ENCODE peak calls at places on chromosome 18, in four cellular contexts. Y, A, O and Z are unnamed samples.

GRCh38 chr18:10070581-10071000 is 156.8 kb downstream of the VAPA start:
- DNase-seq in Y (no peak), O (no peak), A (no peak), Z (no peak)

GRCh38 chr18:59990121-59990818 is 90.5 kb downstream of the PMAIP1 start:
- DNase-seq in A (no peak), O (no peak), Y (no peak), Z (no peak)

GRCh38 chr18:60067426-60068210 is 167.8 kb downstream of the PMAIP1 start:
- DNase-seq in Y (no peak), A (no peak), O (no peak), Z (no peak)

GRCh38 chr18:35950628-35950982 is 21.9 kb upstream of the RMP24 start:
- DNase-seq in Y (no peak), A (no peak), O (no peak), Z (no peak)

GRCh38 chr18:69839989-69840388 is 107.7 kb downstream of the CD226 start:
- DNase-seq in O (peak; percentile 2), Y (no peak), A (no peak), Z (no peak)

GRCh38 chr18:59877366-59877765 is 22.4 kb upstream of the PMAIP1 start:
- DNase-seq in Y (peak; percentile 63), O (no peak), A (no peak), Z (no peak)

GRCh38 chr18:8303151-8303770 is 306.0 kb upstream of the RAB12 start:
- DNase-seq in A (no peak), O (no peak), Y (no peak), Z (no peak)

GRCh38 chr18:68991281-68991680 is 193.4 kb downstream of the CCDC102B start:
- DNase-seq in A (no peak), Y (no peak), O (no peak), Z (no peak)

GRCh38 chr18:58362027-58362575 is 266.8 kb downstream of the ALPK2 start:
- DNase-seq in A (no peak), Y (no peak), O (no peak), Z (no peak)

GRCh38 chr18:23240609-23240930 is 105.3 kb downstream of the CABLES1 start:
- DNase-seq in A (no peak), Y (no peak), O (no peak), Z (no peak)

GRCh38 chr18:32929213-32929612 is 156.4 kb upstream of the KLHL14 start:
- DNase-seq in Y (no peak), O (no peak), A (no peak), Z (no peak)

GRCh38 chr18:7568426-7568825 is 1.3 kb downstream of the PTPRM start:
- DNase-seq in A (no peak), O (no peak), Y (no peak), Z (no peak)

GRCh38 chr18:3593381-3593903 is 143.5 kb downstream of the TGIF1 start:
- DNase-seq in Y (no peak), A (no peak), O (peak; percentile 77), Z (no peak)

GRCh38 chr18:52715421-52715820 is 375.4 kb downstream of the DCC start:
- DNase-seq in A (no peak), O (no peak), Y (no peak), Z (no peak)

GRCh38 chr18:39053569-39053968 is 1488.0 kb upstream of the CELF4 start:
- DNase-seq in O (no peak), Y (no peak), A (no peak), Z (no peak)

GRCh38 chr18:33495278-33495677 is 54.8 kb upstream of the CCDC178 start:
- DNase-seq in A (peak; percentile 2), Y (no peak), O (peak; percentile 34), Z (no peak)

GRCh38 chr18:14074187-14074586 is 58.0 kb downstream of the ZNF519 start:
- DNase-seq in A (no peak), O (peak; percentile 35), Y (no peak), Z (no peak)

GRCh38 chr18:32930695-32931301 is 158.0 kb upstream of the KLHL14 start:
- DNase-seq in Y (no peak), A (no peak), O (peak; percentile 10), Z (peak; percentile 12)

GRCh38 chr18:21364471-21364870 is 122.4 kb downstream of the GREB1L start:
- DNase-seq in O (no peak), A (no peak), Y (no peak), Z (no peak)

GRCh38 chr18:11909597-11910026 is 1.5 kb upstream of the MPPE1 start:
- DNase-seq in Y (no peak), O (no peak), A (no peak), Z (no peak)

GRCh38 chr18:79526468-79527460 is 131.0 kb downstream of the NFATC1 start:
- DNase-seq in Y (peak; percentile 56), O (peak; percentile 10), A (no peak), Z (no peak)

GRCh38 chr18:13191779-13192178 is 26.8 kb upstream of the LDLRAD4 start:
- DNase-seq in Y (no peak), O (no peak), A (no peak), Z (no peak)

GRCh38 chr18:44816449-44816848 is 135.8 kb downstream of the SETBP1 start:
- DNase-seq in A (no peak), O (no peak), Y (no peak), Z (no peak)

GRCh38 chr18:9273221-9273620 is 61.4 kb upstream of the TWSG1 start:
- DNase-seq in A (no peak), Y (no peak), O (no peak), Z (no peak)

GRCh38 chr18:25349131-25349925 is 2.6 kb downstream of the ZNF521 start:
- DNase-seq in A (no peak), Y (no peak), O (no peak), Z (peak; percentile 11)

DNA sequence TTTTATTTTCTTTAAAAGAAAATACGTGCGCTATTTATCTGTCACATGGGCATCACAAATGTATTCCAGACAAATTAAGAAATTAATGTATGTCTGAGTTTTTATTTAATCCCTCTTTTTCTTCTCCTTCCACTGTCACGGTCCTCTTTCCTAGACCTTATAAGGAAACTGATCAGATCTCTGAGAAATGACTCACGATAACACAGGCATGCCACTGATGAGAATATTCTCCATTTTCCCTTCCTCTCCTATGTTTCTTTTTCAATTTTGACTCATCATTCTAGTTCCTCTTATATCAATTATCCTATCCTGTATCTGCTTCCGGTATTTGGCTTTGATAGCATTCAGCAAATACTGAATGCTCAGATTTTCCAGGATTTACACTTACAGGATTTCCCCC is 121.8 kb downstream of the DSC3 start:
- DNase-seq in Y (no peak), A (no peak), O (no peak), Z (no peak)
- TF ChIP-seq SPI1 in Y (no peak), A (no peak), O (no peak), Z (no peak)

DNA sequence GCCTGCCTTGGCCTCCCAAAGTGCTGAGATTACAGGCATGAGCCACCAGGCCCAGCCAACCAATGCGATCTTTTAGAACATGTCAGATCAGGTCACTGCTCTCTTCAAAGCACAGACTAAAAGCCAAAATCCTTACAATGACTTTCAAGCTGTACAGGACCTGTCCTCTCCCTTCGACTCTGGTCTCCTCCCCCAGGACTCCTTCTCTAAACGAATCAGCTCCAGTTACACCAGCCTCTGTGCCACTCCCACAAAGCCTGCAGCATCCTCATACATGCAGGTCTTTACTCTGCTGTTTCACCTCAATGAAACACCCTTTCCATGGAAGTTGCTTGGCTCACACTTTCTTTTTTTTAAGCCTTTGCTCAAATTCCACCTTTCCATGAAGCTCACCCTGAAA is 436.0 kb downstream of the METTL4 start:
- DNase-seq in Y (no peak), O (no peak), A (no peak), Z (no peak)
- TF ChIP-seq SPI1 in Y (no peak), O (no peak), A (no peak), Z (no peak)

GRCh38 chr18:51235011-51235789 is 37.7 kb upstream of the MEX3C start:
- DNase-seq in O (no peak), A (no peak), Y (no peak), Z (no peak)

GRCh38 chr18:51234117-51235010 is 36.9 kb upstream of the MEX3C start:
- DNase-seq in Y (no peak), O (peak; percentile 3), A (no peak), Z (no peak)

GRCh38 chr18:51241226-51241625 is 43.7 kb upstream of the MEX3C start:
- DNase-seq in A (no peak), O (no peak), Y (no peak), Z (no peak)

DNA sequence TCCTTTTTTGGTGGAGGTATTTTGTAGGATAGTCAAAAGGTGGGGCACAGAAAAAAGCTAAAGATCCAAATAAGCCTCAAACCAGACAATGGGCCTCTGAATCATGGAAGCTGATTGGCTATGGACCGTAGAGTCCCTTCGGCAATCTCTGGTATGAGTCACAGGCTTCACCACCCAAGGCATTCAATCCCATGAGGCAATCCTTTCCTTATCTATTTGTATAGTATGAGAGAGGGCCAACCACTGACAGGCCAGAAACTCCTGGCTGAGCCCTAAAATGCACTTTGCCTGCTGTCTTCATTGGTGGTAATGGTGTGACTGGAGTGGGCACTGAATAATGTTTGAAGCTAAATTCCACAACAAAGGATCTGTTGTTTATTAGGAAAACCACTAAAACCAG is 38.7 kb upstream of the MEX3C start:
- DNase-seq in A (no peak), O (peak; percentile 21), Y (peak; percentile 39), Z (no peak)
- TF ChIP-seq SPI1 in A (no peak), O (no peak), Y (no peak), Z (no peak)

GRCh38 chr18:48896875-48897511 is 53.8 kb downstream of the SMAD7 start:
- DNase-seq in A (peak; percentile 19), Y (peak; percentile 99), O (peak; percentile 95), Z (peak; percentile 41)
- TF ChIP-seq SPI1 in A (peak; percentile 55), Y (peak; percentile 97), O (peak; percentile 78), Z (peak; percentile 46)